ENCODE peak calls at places on chromosomes 11 and 22, in eight cellular contexts. Z is hippocampal formation; C is ecto neural progenitor cell; W is coronary artery; N is left cardiac atrium; B is AG09309; H is CD4-positive, alpha-beta T cell; X is NCI-H82. V is an unnamed sample.

GRCh38 chr11:111977141-111978027 is 40.2 kb downstream of the DIXDC1 start:
- DNase-seq in Z (peak), C (peak), W (peak), N (peak), B (no peak), H (no peak), X (peak), V (no peak)

GRCh38 chr11:31856248-31856647 is 45.1 kb upstream of the PAX6 start:
- DNase-seq in Z (no peak), C (no peak), W (no peak), N (no peak), B (no peak), H (no peak), X (no peak), V (no peak)

GRCh38 chr11:109696191-109696897 is 274.4 kb downstream of the C11orf87 start:
- DNase-seq in Z (no peak), C (no peak), W (no peak), N (no peak), B (no peak), H (no peak), X (no peak), V (no peak)

GRCh38 chr11:112584674-112585073 is 324.0 kb upstream of the PLET1 start:
- DNase-seq in Z (no peak), C (peak), W (no peak), N (no peak), B (no peak), H (no peak), X (peak), V (no peak)

GRCh38 chr11:35593143-35593542 is 25.1 kb upstream of the FJX1 start:
- DNase-seq in Z (no peak), C (no peak), W (peak), N (no peak), B (peak), H (no peak), X (no peak), V (no peak)

GRCh38 chr11:8728566-8728965 is 46.0 kb downstream of the RPL27A start:
- DNase-seq in Z (no peak), C (no peak), W (no peak), N (no peak), B (no peak), H (no peak), X (no peak), V (no peak)

GRCh38 chr22:20728523-20729190 is 45.3 kb upstream of the SERPIND1 start:
- DNase-seq in Z (no peak), C (no peak), W (no peak), N (no peak), B (no peak), H (no peak), X (no peak), V (no peak)

GRCh38 chr11:829116-829945 is 1.6 kb downstream of the CRACR2B start:
- DNase-seq in Z (no peak), C (no peak), W (no peak), N (no peak), B (no peak), H (no peak), X (no peak), V (peak)

GRCh38 chr11:14676068-14676467 is 32.5 kb downstream of the PDE3B start:
- DNase-seq in Z (no peak), C (no peak), W (no peak), N (no peak), B (no peak), H (no peak), X (no peak), V (no peak)

GRCh38 chr22:49553518-49554295 is 274.0 kb downstream of the BRD1 start:
- DNase-seq in Z (no peak), C (no peak), W (no peak), N (no peak), B (no peak), H (no peak), X (no peak), V (no peak)